ENCODE peak calls at places on chromosomes 16 and 17, in seven cellular contexts. S is progenitor cell of endocrine pancreas; G is nucleus accumbens; Y is effector CD4-positive, alpha-beta T cell; U is NCI-H510A; P is stimulated activated CD4-positive, alpha-beta T cell treated with anti-CD3 and anti-CD28 coated beads, Interleukin-4, amount 100 ng/mL, for 1 hour; O is AG04450. I is an unnamed sample.

GRCh38 chr17:60539807-60540206 is 13.8 kb upstream of the APPBP2 start:
- DNase-seq in P (no peak), G (no peak), U (no peak), S (no peak), Y (no peak), O (no peak), I (no peak)

GRCh38 chr17:75064867-75065561 is 18.0 kb downstream of the KCTD2 start:
- DNase-seq in S (no peak), G (no peak), P (no peak), O (no peak), U (no peak), Y (no peak), I (no peak)

GRCh38 chr17:74212262-74212912 is 984 bp upstream of the TTYH2 start:
- DNase-seq in Y (no peak), P (peak), S (no peak), O (no peak), G (peak), U (no peak), I (no peak)

GRCh38 chr17:44137891-44138709 is 3.6 kb upstream of the HROB start:
- DNase-seq in S (peak), O (peak), P (peak), U (peak), Y (peak), G (peak), I (no peak)

GRCh38 chr16:88645941-88646340 is 4.9 kb downstream of the CYBA start:
- DNase-seq in G (no peak), U (no peak), S (no peak), P (no peak), Y (no peak), O (no peak), I (no peak)

GRCh38 chr16:88900653-88901052 is 34.2 kb upstream of the PABPN1L start:
- DNase-seq in O (no peak), Y (no peak), G (no peak), P (no peak), U (no peak), S (no peak), I (no peak)

GRCh38 chr17:82598256-82599011 is 49.8 kb downstream of the WDR45B start:
- DNase-seq in Y (no peak), S (no peak), P (no peak), U (no peak), G (no peak), O (no peak), I (no peak)

GRCh38 chr16:9139965-9140364 is 48.5 kb downstream of the HAPSTR1 start:
- DNase-seq in P (no peak), S (no peak), G (no peak), U (no peak), O (no peak), Y (no peak), I (peak)

GRCh38 chr16:52581530-52581929 is 34.6 kb upstream of the TOX3 start:
- DNase-seq in Y (no peak), O (no peak), S (no peak), P (no peak), G (no peak), U (no peak), I (peak)

GRCh38 chr17:64328875-64329405 is 61.7 kb downstream of the PECAM1 start:
- DNase-seq in O (no peak), G (no peak), Y (no peak), S (no peak), U (peak), P (no peak), I (no peak)

GRCh38 chr16:48438414-48438813 is 53.2 kb upstream of the SIAH1 start:
- DNase-seq in O (no peak), S (no peak), P (no peak), G (no peak), Y (no peak), U (no peak), I (no peak)

GRCh38 chr17:43410557-43411368 is 12.0 kb downstream of the ARL4D start:
- DNase-seq in G (no peak), P (no peak), Y (no peak), S (no peak), O (no peak), U (no peak), I (no peak)

GRCh38 chr17:17508019-17508535 is 11.9 kb upstream of the RASD1 start:
- DNase-seq in O (no peak), G (no peak), Y (no peak), S (no peak), P (no peak), U (no peak), I (no peak)

GRCh38 chr17:5821057-5821456 is 236.7 kb upstream of the NLRP1 start:
- DNase-seq in S (no peak), U (no peak), P (no peak), G (no peak), O (no peak), Y (no peak), I (no peak)

GRCh38 chr16:86285421-86285820 is 224.9 kb upstream of the FOXF1 start:
- DNase-seq in S (no peak), G (no peak), P (no peak), O (no peak), U (no peak), Y (no peak), I (no peak)

GRCh38 chr16:14249291-14250032 is 178.3 kb downstream of the MRTFB start:
- DNase-seq in P (peak), G (no peak), Y (peak), O (no peak), U (no peak), S (peak), I (peak)